ENCODE peak calls at places on chromosomes 3 and 15, in six cellular contexts. O, M, B, U, K and Q are unnamed samples. For H3F3A, the result is how much of the 10 kb centered on the place peaks cover.

GRCh38 chr3:74661672-74662071 is 47.2 kb upstream of the CNTN3 start:
- DNase-seq in O (no peak), M (no peak), B (no peak), U (no peak), K (no peak), Q (no peak)

GRCh38 chr3:62577153-62577552 is 203.8 kb upstream of the FEZF2 start:
- DNase-seq in O (no peak), M (no peak), B (no peak), U (no peak), K (no peak), Q (no peak)

GRCh38 chr15:38696120-38696727 is 131.6 kb upstream of the RASGRP1 start:
- DNase-seq in O (no peak), M (peak), B (peak), U (peak), K (no peak), Q (no peak)

GRCh38 chr15:91865903-91866302 is 12.4 kb downstream of the SLCO3A1 start:
- DNase-seq in O (no peak), M (peak), B (no peak), U (no peak), K (no peak), Q (peak)

GRCh38 chr15:68113273-68113672 is 59.2 kb downstream of the PIAS1 start:
- DNase-seq in O (no peak), M (peak), B (no peak), U (no peak), K (no peak), Q (no peak)

GRCh38 chr15:81749667-81750360 is 296.0 kb downstream of the MEX3B start:
- DNase-seq in O (peak), M (no peak), B (no peak), U (no peak), K (no peak), Q (no peak)

GRCh38 chr15:79283252-79284048 is 928 bp downstream of the ANKRD34C start:
- DNase-seq in O (peak), M (peak), B (peak), U (peak), K (peak), Q (no peak)

GRCh38 chr3:18425641-18426403 is 683 bp upstream of the SATB1 start:
- DNase-seq in O (peak), M (peak), B (no peak), U (peak), K (peak), Q (peak)

GRCh38 chr15:92023971-92024370 is 170.5 kb downstream of the SLCO3A1 start:
- DNase-seq in O (no peak), M (no peak), B (no peak), U (no peak), K (no peak), Q (no peak)

GRCh38 chr15:41727143-41727542 is 47.1 kb upstream of the MAPKBP1 start:
- DNase-seq in O (no peak), M (peak), B (no peak), U (no peak), K (no peak), Q (no peak)

GRCh38 chr3:68088216-68088615 is 433.8 kb upstream of the SUCLG2 start:
- DNase-seq in O (no peak), M (no peak), B (no peak), U (no peak), K (no peak), Q (no peak)

GRCh38 chr3:16824085-16824696 is 60.6 kb upstream of the PLCL2 start:
- DNase-seq in O (no peak), M (no peak), B (peak), U (no peak), K (no peak), Q (no peak)

GRCh38 chr3:16831846-16832245 is 52.9 kb upstream of the PLCL2 start:
- DNase-seq in O (no peak), M (no peak), B (no peak), U (no peak), K (no peak), Q (no peak)

GRCh38 chr3:16825617-16826204 is 59.0 kb upstream of the PLCL2 start:
- DNase-seq in O (no peak), M (no peak), B (no peak), U (no peak), K (no peak), Q (no peak)

GRCh38 chr3:16834214-16834613 is 50.5 kb upstream of the PLCL2 start:
- DNase-seq in O (no peak), M (no peak), B (no peak), U (no peak), K (no peak), Q (no peak)

GRCh38 chr3:16828815-16829214 is 55.9 kb upstream of the PLCL2 start:
- DNase-seq in O (peak), M (peak), B (peak), U (peak), K (peak), Q (peak)
- H3K4me2 ChIP-seq in O (no peak), M (no peak), B (peak), U (peak), K (no peak), Q (no peak)

GRCh38 chr15:74062236-74062635 is 20.1 kb downstream of the GOLGA6A start:
- DNase-seq in O (no peak), M (no peak), B (no peak), U (no peak), K (no peak), Q (no peak)

GRCh38 chr15:74060251-74060650 is 22.1 kb downstream of the GOLGA6A start:
- DNase-seq in O (no peak), M (no peak), B (no peak), U (no peak), K (no peak), Q (no peak)

GRCh38 chr15:74062671-74063070 is 19.7 kb downstream of the GOLGA6A start:
- DNase-seq in O (no peak), M (no peak), B (no peak), U (no peak), K (no peak), Q (no peak)
- H3F3A ChIP-seq in O (under half), M (under half), B (under half), U (under half), K (under half), Q (under half)

GRCh38 chr15:76333720-76334437 is 2.7 kb upstream of the ISL2 start:
- DNase-seq in O (peak), M (no peak), B (no peak), U (peak), K (peak), Q (no peak)

GRCh38 chr15:76334438-76335004 is 2.1 kb upstream of the ISL2 start:
- DNase-seq in O (no peak), M (no peak), B (no peak), U (no peak), K (no peak), Q (no peak)

GRCh38 chr15:76335851-76336253 is 721 bp upstream of the ISL2 start:
- DNase-seq in O (peak), M (no peak), B (no peak), U (peak), K (peak), Q (no peak)

GRCh38 chr15:76336254-76337046 is at the start of gene ISL2:
- DNase-seq in O (peak), M (peak), B (peak), U (peak), K (peak), Q (no peak)

DNA sequence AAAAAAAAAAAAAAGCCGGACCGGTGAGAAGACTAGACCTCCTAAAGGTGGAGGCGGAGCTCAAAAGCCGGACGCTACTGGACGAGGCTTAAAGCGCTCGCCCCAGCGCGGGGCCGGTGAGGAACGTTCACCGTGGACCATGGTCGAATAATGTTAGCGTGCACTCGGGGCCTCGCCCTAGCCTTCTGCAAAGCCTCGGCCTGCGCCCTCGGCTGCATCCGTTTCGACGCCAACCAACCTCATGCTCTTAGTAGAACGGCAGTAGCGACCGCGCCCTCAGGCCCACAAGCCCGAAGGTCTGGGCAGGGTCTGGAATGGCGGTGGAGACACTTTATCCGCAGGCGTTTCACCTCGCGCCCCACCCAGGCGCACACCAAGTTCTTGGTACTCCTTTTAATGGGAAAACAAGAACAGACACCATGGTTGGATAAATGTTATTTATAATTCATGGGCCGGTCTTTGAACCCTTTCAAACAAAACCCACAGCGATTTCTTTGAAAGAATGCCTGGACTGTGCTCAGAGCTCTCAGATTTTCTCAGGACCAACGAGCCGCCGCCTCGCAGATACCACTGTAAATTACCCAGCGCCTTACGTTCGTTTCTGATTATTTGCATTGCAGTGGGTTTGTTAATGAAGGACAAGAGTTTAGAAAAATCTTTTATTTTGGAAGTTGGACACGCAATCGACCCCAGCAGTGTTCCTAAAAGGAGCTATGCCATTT is 1.3 kb upstream of the ISL2 start:
- DNase-seq in O (peak), M (no peak), B (no peak), U (no peak), K (peak), Q (no peak)
- TF ChIP-seq EZH2 in O (peak), M (no peak), B (no peak), U (no peak), K (no peak), Q (no peak)

DNA sequence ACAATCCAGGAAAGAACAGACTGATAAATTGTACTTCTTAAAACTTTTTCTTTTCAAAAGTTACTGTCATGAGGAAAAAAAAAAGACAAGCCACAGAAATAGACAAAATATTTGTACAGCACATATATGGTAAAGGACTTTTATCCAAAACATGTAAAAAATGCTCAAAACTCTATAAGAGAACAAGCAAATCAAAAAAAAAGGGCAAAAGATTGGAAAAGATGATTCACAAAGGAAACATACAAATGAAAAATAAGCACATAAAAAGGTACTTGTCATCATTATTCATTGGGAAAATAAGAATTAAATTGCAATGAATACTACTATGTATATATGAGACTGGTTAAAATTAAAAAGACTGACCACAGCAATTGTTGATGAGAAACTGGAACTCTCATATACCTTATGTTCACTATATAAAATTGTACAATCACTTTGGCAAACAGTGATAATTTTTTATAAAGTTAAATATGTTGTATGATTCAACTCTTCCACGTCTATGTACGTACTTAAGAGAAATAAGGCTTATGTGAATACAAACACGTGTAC is 39.7 kb downstream of the DIPK2A start:
- DNase-seq in O (no peak), M (no peak), B (no peak), U (peak), K (no peak), Q (no peak)
- H3K4me2 ChIP-seq in O (no peak), M (no peak), B (no peak), U (peak), K (no peak), Q (no peak)

GRCh38 chr15:40092416-40093223 is 16.1 kb downstream of the BMF start:
- DNase-seq in O (peak), M (peak), B (no peak), U (no peak), K (no peak), Q (no peak)
- H3F3A ChIP-seq in O (half or more), M (under half), B (under half), U (under half), K (under half), Q (under half)

DNA sequence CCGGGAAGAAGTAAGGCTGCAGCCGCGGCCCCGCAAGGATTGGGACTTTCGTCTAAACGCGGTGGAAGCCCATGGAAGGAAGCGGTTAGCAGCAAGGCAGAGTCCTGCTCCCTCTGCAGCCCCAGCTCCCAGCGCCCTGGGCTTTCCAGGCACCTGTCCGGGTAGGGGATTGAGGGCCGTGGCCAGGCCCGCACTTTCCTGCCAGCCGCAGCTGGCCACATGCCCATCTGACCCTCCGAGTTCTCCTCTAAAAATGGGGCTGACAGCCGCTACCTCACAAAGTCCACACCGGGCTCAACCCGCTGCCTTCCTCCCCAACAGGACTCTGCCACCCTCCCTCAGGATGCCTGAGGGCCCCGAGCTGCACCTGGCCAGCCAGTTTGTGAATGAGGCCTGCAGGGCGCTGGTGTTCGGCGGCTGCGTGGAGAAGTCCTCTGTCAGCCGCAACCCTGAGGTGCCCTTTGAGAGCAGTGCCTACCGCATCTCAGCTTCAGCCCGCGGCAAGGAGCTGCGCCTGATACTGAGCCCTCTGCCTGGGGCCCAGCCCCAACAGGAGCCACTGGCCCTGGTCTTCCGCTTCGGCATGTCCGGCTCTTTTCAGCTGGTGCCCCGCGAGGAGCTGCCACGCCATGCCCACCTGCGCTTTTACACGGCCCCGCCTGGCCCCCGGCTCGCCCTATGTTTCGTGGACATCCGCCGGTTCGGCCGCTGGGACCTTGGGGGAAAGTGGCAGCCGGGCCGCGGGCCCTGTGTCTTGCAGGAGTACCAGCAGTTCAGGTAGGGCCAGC is 1.9 kb downstream of the NEIL1 start:
- DNase-seq in O (peak), M (peak), B (no peak), U (no peak), K (peak), Q (no peak)
- TF ChIP-seq EZH2 in O (no peak), M (no peak), B (no peak), U (no peak), K (no peak), Q (no peak)

GRCh38 chr3:48935530-48935929 is 16.9 kb downstream of the ARIH2 start:
- DNase-seq in O (no peak), M (no peak), B (no peak), U (no peak), K (no peak), Q (no peak)

GRCh38 chr3:48938156-48938555 is 19.5 kb downstream of the ARIH2 start:
- DNase-seq in O (no peak), M (no peak), B (no peak), U (peak), K (no peak), Q (no peak)

GRCh38 chr3:48934333-48934991 is 15.8 kb downstream of the ARIH2 start:
- DNase-seq in O (no peak), M (no peak), B (no peak), U (no peak), K (no peak), Q (no peak)

DNA sequence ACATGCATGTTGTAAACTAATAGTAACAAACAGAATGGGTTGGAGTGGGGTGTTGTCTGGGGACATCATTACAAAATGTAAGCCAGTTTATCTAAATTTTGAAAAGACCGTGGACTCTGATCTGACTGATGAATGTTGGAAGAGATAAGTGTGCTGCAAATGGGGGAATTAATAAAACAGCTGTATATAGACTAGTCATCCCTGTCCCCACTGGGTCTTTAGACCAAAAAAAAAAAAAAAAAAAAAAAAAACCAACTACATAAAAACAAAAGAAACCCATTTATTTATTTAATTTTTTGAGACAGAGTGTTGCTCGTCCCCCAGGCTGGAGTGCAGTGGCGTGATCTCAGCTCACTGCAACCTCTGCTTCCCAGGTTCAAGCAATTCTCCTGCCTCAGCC is 20.0 kb downstream of the ARIH2 start:
- DNase-seq in O (no peak), M (no peak), B (no peak), U (no peak), K (no peak), Q (no peak)
- H3K4me2 ChIP-seq in O (no peak), M (no peak), B (peak), U (peak), K (no peak), Q (no peak)